ENCODE peak calls at places on chromosomes 2 and 18, in ten cellular contexts. V is transverse colon, L is HCT116, T is GM12891, G is breast epithelium, Y is adrenal gland, N is body of pancreas, E is ovary, K is tibial nerve, A is stomach. X is an unnamed sample.

GRCh38 chr2:235677276-235677788 is 183.5 kb downstream of the AGAP1 start:
- DNase-seq in V (no peak), L (no peak), T (no peak), G (no peak), Y (no peak), N (no peak), E (no peak), K (no peak), A (no peak), X (no peak)

GRCh38 chr2:99488999-99489757 is 639 bp downstream of the REV1 start:
- DNase-seq in V (peak; percentile 67), L (no peak), T (peak; percentile 39), G (peak; percentile 56), Y (peak; percentile 75), N (peak; percentile 78), E (no peak), K (peak; percentile 51), A (peak; percentile 70), X (peak; percentile 76)

GRCh38 chr2:241271641-241272297 is 43.7 kb downstream of the HDLBP start:
- DNase-seq in V (peak; percentile 86), L (peak; percentile 38), T (peak; percentile 39), G (peak; percentile 89), Y (peak; percentile 93), N (peak; percentile 93), E (peak; percentile 76), K (peak; percentile 76), A (peak; percentile 88), X (peak; percentile 66)

GRCh38 chr2:203814661-203815540 is 52.7 kb upstream of the CTLA4 start:
- DNase-seq in V (peak; percentile 71), L (peak; percentile 50), T (peak; percentile 30), G (no peak), Y (peak; percentile 48), N (peak; percentile 50), E (peak; percentile 31), K (no peak), A (peak; percentile 54), X (peak; percentile 34)

GRCh38 chr2:161019311-161019710 is 140.9 kb upstream of the TANK start:
- DNase-seq in V (no peak), L (no peak), T (no peak), G (no peak), Y (no peak), N (no peak), E (no peak), K (no peak), A (no peak), X (no peak)

GRCh38 chr18:3593381-3593903 is 143.5 kb downstream of the TGIF1 start:
- DNase-seq in V (no peak), L (no peak), T (no peak), G (no peak), Y (no peak), N (no peak), E (no peak), K (peak; percentile 39), A (no peak), X (no peak)

GRCh38 chr2:16777123-16777872 is 111.7 kb upstream of the CYRIA start:
- DNase-seq in V (no peak), L (no peak), T (no peak), G (no peak), Y (no peak), N (no peak), E (no peak), K (no peak), A (no peak), X (no peak)

GRCh38 chr18:79585395-79586370 is 93.9 kb upstream of the CTDP1 start:
- DNase-seq in V (peak; percentile 6), L (no peak), T (no peak), G (peak; percentile 14), Y (no peak), N (peak; percentile 2), E (peak; percentile 50), K (no peak), A (no peak), X (no peak)

GRCh38 chr2:177261115-177261779 is 3.3 kb downstream of the NFE2L2 start:
- DNase-seq in V (no peak), L (no peak), T (no peak), G (no peak), Y (no peak), N (no peak), E (no peak), K (no peak), A (no peak), X (no peak)

GRCh38 chr18:70634576-70635147 is 345.8 kb downstream of the SOCS6 start:
- DNase-seq in V (no peak), L (no peak), T (no peak), G (no peak), Y (no peak), N (no peak), E (no peak), K (no peak), A (no peak), X (peak; percentile 45)

GRCh38 chr18:31878358-31878757 is 64.6 kb downstream of the TRAPPC8 start:
- DNase-seq in V (no peak), L (no peak), T (no peak), G (no peak), Y (no peak), N (no peak), E (no peak), K (no peak), A (no peak), X (no peak)

DNA sequence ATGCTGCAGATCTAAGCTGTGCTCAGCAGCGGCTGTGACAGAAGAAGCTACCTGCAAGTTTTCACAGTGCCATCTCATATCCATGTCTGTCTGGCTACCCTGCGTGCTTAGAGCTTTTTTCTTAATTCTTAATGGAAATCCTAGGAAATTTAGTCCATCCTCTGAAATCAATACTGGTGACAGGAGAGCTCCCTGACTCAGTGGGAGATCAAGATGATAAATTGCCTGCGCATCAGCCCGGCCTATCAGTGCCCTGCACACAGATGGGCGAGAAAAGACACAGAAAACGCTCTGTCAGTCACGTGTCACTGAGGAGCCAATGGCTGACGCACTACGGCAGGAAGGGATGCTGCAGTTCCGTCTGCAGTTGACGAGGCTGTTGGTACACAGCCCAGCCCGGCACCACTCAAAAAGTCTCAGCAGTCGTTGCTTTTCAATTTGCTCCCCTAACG is 819.6 kb upstream of the FSHR start:
- DNase-seq in V (peak; percentile 23), L (no peak), T (no peak), G (peak; percentile 59), Y (peak; percentile 18), N (peak; percentile 56), E (peak; percentile 35), K (peak; percentile 36), A (peak; percentile 45), X (peak; percentile 2)
- TF ChIP-seq POLR2A in V (no peak), L (no peak), T (no peak), G (no peak), Y (no peak), N (no peak), E (no peak), K (no peak), A (no peak), X (no peak)

DNA sequence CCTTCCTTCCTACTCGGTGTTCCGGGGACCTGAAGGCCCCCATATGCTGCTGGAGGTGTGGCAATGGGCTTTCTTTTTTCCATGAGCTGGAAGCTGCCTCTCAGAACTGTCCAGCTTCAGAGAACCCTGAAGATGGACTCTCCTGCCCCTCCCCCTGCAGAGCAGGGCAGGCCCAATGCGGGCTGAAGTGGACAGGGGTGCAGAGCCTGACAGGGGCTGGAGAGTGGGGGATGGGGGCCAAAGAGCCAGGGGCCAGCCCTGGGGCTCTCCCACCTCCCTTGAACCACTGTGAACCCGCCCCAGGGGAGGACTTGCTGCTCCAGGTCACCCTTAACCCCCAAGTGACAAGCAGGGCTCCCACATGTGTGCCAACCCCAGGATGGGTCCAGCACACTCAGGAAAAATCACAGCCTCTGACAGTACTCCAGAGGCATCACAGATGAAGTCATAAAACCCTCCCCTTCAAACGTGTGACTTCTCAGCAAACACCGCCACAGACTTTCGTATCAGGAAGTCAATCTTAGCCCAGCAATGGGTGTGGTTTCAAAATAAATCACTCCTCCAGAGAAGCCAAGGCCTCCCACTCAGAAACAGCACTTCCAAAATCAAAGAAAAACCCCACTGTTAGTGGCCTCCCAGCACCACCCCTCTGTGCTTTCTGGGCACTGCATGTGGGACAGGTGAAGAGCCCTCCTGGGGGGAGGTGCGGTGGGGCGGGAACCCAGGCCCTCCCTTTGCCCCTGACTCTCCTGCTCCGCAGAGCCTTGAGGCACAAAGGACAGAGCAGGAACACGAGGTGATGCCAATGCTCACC is 135.8 kb downstream of the HDAC4 start:
- DNase-seq in V (peak; percentile 42), L (peak; percentile 56), T (peak; percentile 65), G (no peak), Y (peak; percentile 70), N (no peak), E (no peak), K (no peak), A (peak; percentile 26), X (peak; percentile 29)
- TF ChIP-seq POLR2A in V (no peak), L (no peak), T (no peak), G (no peak), Y (peak; percentile 12), N (peak; percentile 16), E (no peak), K (no peak), A (no peak), X (no peak)

GRCh38 chr2:197920581-197921213 is 116.3 kb downstream of the PLCL1 start:
- DNase-seq in V (no peak), L (no peak), T (no peak), G (no peak), Y (no peak), N (no peak), E (no peak), K (no peak), A (no peak), X (no peak)

GRCh38 chr2:197914778-197915177 is 110.4 kb downstream of the PLCL1 start:
- DNase-seq in V (no peak), L (no peak), T (no peak), G (no peak), Y (no peak), N (no peak), E (no peak), K (no peak), A (no peak), X (no peak)

GRCh38 chr2:197915548-197916265 is 111.3 kb downstream of the PLCL1 start:
- DNase-seq in V (no peak), L (no peak), T (no peak), G (no peak), Y (no peak), N (no peak), E (no peak), K (no peak), A (no peak), X (no peak)

GRCh38 chr2:197920088-197920487 is 115.7 kb downstream of the PLCL1 start:
- DNase-seq in V (no peak), L (no peak), T (no peak), G (no peak), Y (no peak), N (no peak), E (no peak), K (no peak), A (no peak), X (no peak)

DNA sequence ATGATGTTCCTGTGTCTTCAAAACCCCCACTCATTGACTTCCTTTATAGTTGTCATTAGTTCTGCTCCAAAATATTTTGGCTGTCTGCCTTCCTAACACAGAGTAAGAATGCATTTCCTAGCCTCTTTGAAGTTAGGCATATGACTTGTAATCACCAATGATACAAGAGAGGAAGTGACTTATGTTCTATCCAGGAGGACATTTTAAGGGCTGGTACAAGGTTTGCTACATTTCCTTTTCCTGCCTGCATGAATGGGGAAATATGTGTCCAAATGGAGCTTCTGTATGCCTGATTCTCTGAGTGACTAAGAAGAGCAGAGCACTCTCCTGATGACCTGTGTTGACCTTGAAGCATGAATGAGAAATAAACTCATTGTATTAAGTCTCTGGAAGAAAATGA is 115.1 kb downstream of the PLCL1 start:
- DNase-seq in V (no peak), L (no peak), T (no peak), G (no peak), Y (no peak), N (no peak), E (no peak), K (no peak), A (no peak), X (no peak)
- TF ChIP-seq POLR2A in V (no peak), L (no peak), T (no peak), G (no peak), Y (no peak), N (no peak), E (no peak), K (no peak), A (no peak), X (no peak)

GRCh38 chr2:208359632-208359986 is 47.0 kb upstream of the PTH2R start:
- DNase-seq in V (no peak), L (no peak), T (no peak), G (no peak), Y (no peak), N (no peak), E (no peak), K (no peak), A (no peak), X (no peak)
- TF ChIP-seq POLR2A in V (no peak), L (no peak), T (no peak), G (no peak), Y (no peak), N (no peak), E (no peak), K (no peak), A (no peak), X (no peak)

X was measured in erythroblast.